ENCODE peak calls at places on chromosomes 12 and 14, in five cellular contexts. One of them, this sample, is unnamed.

GRCh38 chr14:101507306-101508150 is 53.8 kb upstream of the DIO3 start:
- DNase-seq in HEK293T: no peak
- DNase-seq in substantia nigra: no peak
- DNase-seq in COR-L47: no peak
- DNase-seq in iPS-NIHi11: no peak
- DNase-seq in this sample: no peak

GRCh38 chr12:120093592-120094355 is 22.8 kb downstream of the RAB35 start:
- DNase-seq in HEK293T: no peak
- DNase-seq in substantia nigra: no peak
- DNase-seq in COR-L47: no peak
- DNase-seq in iPS-NIHi11: peak
- DNase-seq in this sample: no peak

GRCh38 chr12:64528616-64529015 is 76.7 kb downstream of the TBK1 start:
- DNase-seq in HEK293T: no peak
- DNase-seq in substantia nigra: no peak
- DNase-seq in COR-L47: no peak
- DNase-seq in iPS-NIHi11: no peak
- DNase-seq in this sample: no peak

GRCh38 chr12:49698619-49699545 is 8.3 kb downstream of the FMNL3 start:
- DNase-seq in HEK293T: no peak
- DNase-seq in substantia nigra: no peak
- DNase-seq in COR-L47: no peak
- DNase-seq in iPS-NIHi11: peak
- DNase-seq in this sample: no peak

GRCh38 chr12:67758119-67758873 is 109.8 kb downstream of the DYRK2 start:
- DNase-seq in HEK293T: no peak
- DNase-seq in substantia nigra: no peak
- DNase-seq in COR-L47: no peak
- DNase-seq in iPS-NIHi11: no peak
- DNase-seq in this sample: no peak

GRCh38 chr12:3257411-3257810 is 180.2 kb downstream of the TSPAN9 start:
- DNase-seq in HEK293T: no peak
- DNase-seq in substantia nigra: no peak
- DNase-seq in COR-L47: peak
- DNase-seq in iPS-NIHi11: no peak
- DNase-seq in this sample: no peak

GRCh38 chr12:3950714-3951320 is 77.6 kb upstream of the PARP11 start:
- DNase-seq in HEK293T: no peak
- DNase-seq in substantia nigra: no peak
- DNase-seq in COR-L47: no peak
- DNase-seq in iPS-NIHi11: no peak
- DNase-seq in this sample: no peak

GRCh38 chr12:109827566-109828550 is 5.3 kb downstream of the TRPV4 start:
- DNase-seq in HEK293T: no peak
- DNase-seq in substantia nigra: no peak
- DNase-seq in COR-L47: no peak
- DNase-seq in iPS-NIHi11: no peak
- DNase-seq in this sample: no peak

GRCh38 chr12:130063866-130064265 is 98.4 kb upstream of the FZD10 start:
- DNase-seq in HEK293T: no peak
- DNase-seq in substantia nigra: no peak
- DNase-seq in COR-L47: no peak
- DNase-seq in iPS-NIHi11: no peak
- DNase-seq in this sample: no peak

GRCh38 chr14:93789366-93790130 is 1.3 kb upstream of the PRIMA1 start:
- DNase-seq in HEK293T: no peak
- DNase-seq in substantia nigra: no peak
- DNase-seq in COR-L47: no peak
- DNase-seq in iPS-NIHi11: no peak
- DNase-seq in this sample: peak

GRCh38 chr14:87217023-87217422 is 776.0 kb downstream of the GALC start:
- DNase-seq in HEK293T: no peak
- DNase-seq in substantia nigra: no peak
- DNase-seq in COR-L47: no peak
- DNase-seq in iPS-NIHi11: no peak
- DNase-seq in this sample: no peak

GRCh38 chr12:122090759-122091535 is 12.4 kb downstream of the MLXIP start:
- DNase-seq in HEK293T: no peak
- DNase-seq in substantia nigra: no peak
- DNase-seq in COR-L47: no peak
- DNase-seq in iPS-NIHi11: no peak
- DNase-seq in this sample: no peak

GRCh38 chr12:132168311-132169031 is 24.2 kb downstream of the NOC4L start:
- DNase-seq in HEK293T: no peak
- DNase-seq in substantia nigra: no peak
- DNase-seq in COR-L47: no peak
- DNase-seq in iPS-NIHi11: no peak
- DNase-seq in this sample: no peak

GRCh38 chr12:109693653-109694224 is 19.9 kb upstream of the FAM222A start:
- DNase-seq in HEK293T: no peak
- DNase-seq in substantia nigra: no peak
- DNase-seq in COR-L47: no peak
- DNase-seq in iPS-NIHi11: no peak
- DNase-seq in this sample: no peak

GRCh38 chr12:51549637-51550036 is 41.4 kb upstream of the SCN8A start:
- DNase-seq in HEK293T: no peak
- DNase-seq in substantia nigra: no peak
- DNase-seq in COR-L47: peak
- DNase-seq in iPS-NIHi11: no peak
- DNase-seq in this sample: no peak

GRCh38 chr14:90969493-90970166 is 90.8 kb downstream of the RPS6KA5 start:
- DNase-seq in HEK293T: no peak
- DNase-seq in substantia nigra: no peak
- DNase-seq in COR-L47: no peak
- DNase-seq in iPS-NIHi11: no peak
- DNase-seq in this sample: no peak

GRCh38 chr12:116880817-116881324 is 370 bp downstream of the HRK start:
- DNase-seq in HEK293T: peak
- DNase-seq in substantia nigra: no peak
- DNase-seq in COR-L47: peak
- DNase-seq in iPS-NIHi11: no peak
- DNase-seq in this sample: no peak

GRCh38 chr14:30125322-30125944 is 197.8 kb upstream of the PRKD1 start:
- DNase-seq in HEK293T: no peak
- DNase-seq in substantia nigra: no peak
- DNase-seq in COR-L47: no peak
- DNase-seq in iPS-NIHi11: no peak
- DNase-seq in this sample: no peak

GRCh38 chr12:18782827-18783226 is 44.9 kb downstream of the CAPZA3 start:
- DNase-seq in HEK293T: no peak
- DNase-seq in substantia nigra: no peak
- DNase-seq in COR-L47: no peak
- DNase-seq in iPS-NIHi11: no peak
- DNase-seq in this sample: no peak

GRCh38 chr12:107818984-107819383 is 44.5 kb downstream of the ASCL4 start:
- DNase-seq in HEK293T: no peak
- DNase-seq in substantia nigra: no peak
- DNase-seq in COR-L47: no peak
- DNase-seq in iPS-NIHi11: no peak
- DNase-seq in this sample: no peak

GRCh38 chr12:10119072-10119471 is 10.9 kb downstream of the CLEC7A start:
- DNase-seq in HEK293T: no peak
- DNase-seq in substantia nigra: no peak
- DNase-seq in COR-L47: no peak
- DNase-seq in iPS-NIHi11: no peak
- DNase-seq in this sample: no peak

GRCh38 chr12:56237552-56237951 is 7.7 kb downstream of the SLC39A5 start:
- DNase-seq in HEK293T: no peak
- DNase-seq in substantia nigra: no peak
- DNase-seq in COR-L47: no peak
- DNase-seq in iPS-NIHi11: no peak
- DNase-seq in this sample: no peak

GRCh38 chr12:44874981-44875416 is 1.1 kb downstream of the NELL2 start:
- DNase-seq in HEK293T: peak
- DNase-seq in substantia nigra: no peak
- DNase-seq in COR-L47: no peak
- DNase-seq in iPS-NIHi11: peak
- DNase-seq in this sample: peak

GRCh38 chr12:12495536-12495935 is 67.1 kb downstream of the DUSP16 start:
- DNase-seq in HEK293T: no peak
- DNase-seq in substantia nigra: no peak
- DNase-seq in COR-L47: no peak
- DNase-seq in iPS-NIHi11: no peak
- DNase-seq in this sample: no peak

GRCh38 chr12:54991161-54991991 is 6.8 kb upstream of the TESPA1 start:
- DNase-seq in HEK293T: no peak
- DNase-seq in substantia nigra: no peak
- DNase-seq in COR-L47: no peak
- DNase-seq in iPS-NIHi11: no peak
- DNase-seq in this sample: no peak

GRCh38 chr12:51820721-51821422 is 27.6 kb downstream of the FIGNL2 start:
- DNase-seq in HEK293T: peak
- DNase-seq in substantia nigra: peak
- DNase-seq in COR-L47: peak
- DNase-seq in iPS-NIHi11: peak
- DNase-seq in this sample: peak

GRCh38 chr14:33040548-33041140 is 102.0 kb downstream of the NPAS3 start:
- DNase-seq in HEK293T: no peak
- DNase-seq in substantia nigra: no peak
- DNase-seq in COR-L47: no peak
- DNase-seq in iPS-NIHi11: no peak
- DNase-seq in this sample: no peak

GRCh38 chr12:103851127-103851526 is 10.1 kb upstream of the NT5DC3 start:
- DNase-seq in HEK293T: no peak
- DNase-seq in substantia nigra: no peak
- DNase-seq in COR-L47: no peak
- DNase-seq in iPS-NIHi11: no peak
- DNase-seq in this sample: no peak

GRCh38 chr12:57632369-57632897 is 568 bp downstream of the B4GALNT1 start:
- DNase-seq in HEK293T: no peak
- DNase-seq in substantia nigra: no peak
- DNase-seq in COR-L47: peak
- DNase-seq in iPS-NIHi11: peak
- DNase-seq in this sample: peak

GRCh38 chr12:52395761-52396434 is 10.2 kb downstream of the KRT82 start:
- DNase-seq in HEK293T: peak
- DNase-seq in substantia nigra: no peak
- DNase-seq in COR-L47: peak
- DNase-seq in iPS-NIHi11: peak
- DNase-seq in this sample: no peak

GRCh38 chr12:57733928-57734327 is 4.6 kb downstream of the AGAP2 start:
- DNase-seq in HEK293T: no peak
- DNase-seq in substantia nigra: no peak
- DNase-seq in COR-L47: no peak
- DNase-seq in iPS-NIHi11: no peak
- DNase-seq in this sample: no peak

GRCh38 chr12:8996682-8997405 is 7.5 kb downstream of the KLRG1 start:
- DNase-seq in HEK293T: no peak
- DNase-seq in substantia nigra: no peak
- DNase-seq in COR-L47: no peak
- DNase-seq in iPS-NIHi11: no peak
- DNase-seq in this sample: no peak

GRCh38 chr12:62783881-62784280 is 151.1 kb downstream of the PPM1H start:
- DNase-seq in HEK293T: no peak
- DNase-seq in substantia nigra: no peak
- DNase-seq in COR-L47: no peak
- DNase-seq in iPS-NIHi11: no peak
- DNase-seq in this sample: peak

This sample was measured in cerebellar cortex.